ENCODE peak calls at places on chromosomes 5 and 9, in seven cellular contexts. One of them, this sample, is unnamed.

GRCh38 chr5:170791325-170791954 is 7.9 kb downstream of the GABRP start:
- DNase-seq in SW 1271: peak
- DNase-seq in foreskin melanocyte: peak
- DNase-seq in MCF 10A: peak
- DNase-seq in bronchial epithelial cell: peak
- DNase-seq in iPS-NIHi11: peak
- DNase-seq in RCC 7860: no peak
- DNase-seq in this sample: peak

GRCh38 chr9:106689089-106689488 is 173.9 kb upstream of the ZNF462 start:
- DNase-seq in SW 1271: no peak
- DNase-seq in foreskin melanocyte: peak
- DNase-seq in MCF 10A: no peak
- DNase-seq in bronchial epithelial cell: no peak
- DNase-seq in iPS-NIHi11: no peak
- DNase-seq in RCC 7860: no peak
- DNase-seq in this sample: no peak

GRCh38 chr5:169354263-169354662 is 53.3 kb upstream of the SLIT3 start:
- DNase-seq in SW 1271: peak
- DNase-seq in foreskin melanocyte: no peak
- DNase-seq in MCF 10A: peak
- DNase-seq in bronchial epithelial cell: peak
- DNase-seq in iPS-NIHi11: no peak
- DNase-seq in RCC 7860: peak
- DNase-seq in this sample: peak

GRCh38 chr9:99572529-99572928 is 249.2 kb upstream of the NR4A3 start:
- DNase-seq in SW 1271: no peak
- DNase-seq in foreskin melanocyte: no peak
- DNase-seq in MCF 10A: no peak
- DNase-seq in bronchial epithelial cell: no peak
- DNase-seq in iPS-NIHi11: no peak
- DNase-seq in RCC 7860: no peak
- DNase-seq in this sample: no peak

GRCh38 chr9:101119206-101119819 is 90.8 kb downstream of the PLPPR1 start:
- DNase-seq in SW 1271: peak
- DNase-seq in foreskin melanocyte: no peak
- DNase-seq in MCF 10A: peak
- DNase-seq in bronchial epithelial cell: peak
- DNase-seq in iPS-NIHi11: peak
- DNase-seq in RCC 7860: peak
- DNase-seq in this sample: peak

GRCh38 chr5:39947657-39948056 is 522.9 kb upstream of the DAB2 start:
- DNase-seq in SW 1271: no peak
- DNase-seq in foreskin melanocyte: no peak
- DNase-seq in MCF 10A: peak
- DNase-seq in bronchial epithelial cell: peak
- DNase-seq in iPS-NIHi11: no peak
- DNase-seq in RCC 7860: no peak
- DNase-seq in this sample: no peak

GRCh38 chr9:104868687-104869404 is 59.1 kb downstream of the ABCA1 start:
- DNase-seq in SW 1271: peak
- DNase-seq in foreskin melanocyte: peak
- DNase-seq in MCF 10A: peak
- DNase-seq in bronchial epithelial cell: peak
- DNase-seq in iPS-NIHi11: peak
- DNase-seq in RCC 7860: no peak
- DNase-seq in this sample: peak

GRCh38 chr5:15539951-15540350 is 40.0 kb downstream of the FBXL7 start:
- DNase-seq in SW 1271: no peak
- DNase-seq in foreskin melanocyte: no peak
- DNase-seq in MCF 10A: no peak
- DNase-seq in bronchial epithelial cell: peak
- DNase-seq in iPS-NIHi11: no peak
- DNase-seq in RCC 7860: no peak
- DNase-seq in this sample: no peak

GRCh38 chr5:149895416-149896345 is 48.9 kb downstream of the PDE6A start:
- DNase-seq in SW 1271: no peak
- DNase-seq in foreskin melanocyte: peak
- DNase-seq in MCF 10A: peak
- DNase-seq in bronchial epithelial cell: peak
- DNase-seq in iPS-NIHi11: no peak
- DNase-seq in RCC 7860: peak
- DNase-seq in this sample: peak